ENCODE peak calls at places on chromosomes 7 and 10, in seven cellular contexts. One of them, this sample, is unnamed.

GRCh38 chr7:1267016-1267900 is 34.6 kb downstream of the UNCX start:
- DNase-seq in transverse colon: no peak
- DNase-seq in WERI-Rb-1: no peak
- DNase-seq in GM10248: no peak
- DNase-seq in Calu3: no peak
- DNase-seq in progenitor cell of endocrine pancreas: no peak
- DNase-seq in A549: no peak
- DNase-seq in this sample: no peak

GRCh38 chr10:76397210-76397881 is 965.9 kb downstream of the LRMDA start:
- DNase-seq in A549: no peak
- DNase-seq in WERI-Rb-1: no peak
- DNase-seq in GM10248: no peak
- DNase-seq in progenitor cell of endocrine pancreas: no peak
- DNase-seq in transverse colon: no peak
- DNase-seq in Calu3: no peak
- DNase-seq in this sample: no peak

GRCh38 chr10:34178756-34179155 is 636.3 kb downstream of the PARD3 start:
- DNase-seq in Calu3: no peak
- DNase-seq in GM10248: no peak
- DNase-seq in progenitor cell of endocrine pancreas: no peak
- DNase-seq in A549: no peak
- DNase-seq in transverse colon: no peak
- DNase-seq in WERI-Rb-1: no peak
- DNase-seq in this sample: no peak

GRCh38 chr10:117431160-117431559 is 55.9 kb upstream of the PDZD8 start:
- DNase-seq in WERI-Rb-1: no peak
- DNase-seq in A549: peak; percentile 21
- DNase-seq in transverse colon: no peak
- DNase-seq in GM10248: no peak
- DNase-seq in progenitor cell of endocrine pancreas: no peak
- DNase-seq in Calu3: no peak
- DNase-seq in this sample: no peak

GRCh38 chr7:2131791-2132190 is 101.0 kb downstream of the MAD1L1 start:
- DNase-seq in GM10248: no peak
- DNase-seq in Calu3: no peak
- DNase-seq in WERI-Rb-1: no peak
- DNase-seq in A549: no peak
- DNase-seq in transverse colon: no peak
- DNase-seq in progenitor cell of endocrine pancreas: no peak
- DNase-seq in this sample: no peak

GRCh38 chr7:30900053-30900452 is 11.6 kb upstream of the AQP1 start:
- DNase-seq in transverse colon: no peak
- DNase-seq in Calu3: no peak
- DNase-seq in WERI-Rb-1: no peak
- DNase-seq in progenitor cell of endocrine pancreas: no peak
- DNase-seq in GM10248: no peak
- DNase-seq in A549: no peak
- DNase-seq in this sample: no peak

GRCh38 chr10:90087197-90088007 is 386.0 kb downstream of the KIF20B start:
- DNase-seq in Calu3: peak; percentile 18
- DNase-seq in A549: no peak
- DNase-seq in transverse colon: no peak
- DNase-seq in GM10248: peak; percentile 47
- DNase-seq in progenitor cell of endocrine pancreas: no peak
- DNase-seq in WERI-Rb-1: no peak
- DNase-seq in this sample: no peak

GRCh38 chr7:151851160-151851751 is 25.7 kb downstream of the PRKAG2 start:
- DNase-seq in A549: no peak
- DNase-seq in WERI-Rb-1: no peak
- DNase-seq in Calu3: peak; percentile 60
- DNase-seq in GM10248: no peak
- DNase-seq in transverse colon: no peak
- DNase-seq in progenitor cell of endocrine pancreas: no peak
- DNase-seq in this sample: no peak

DNA sequence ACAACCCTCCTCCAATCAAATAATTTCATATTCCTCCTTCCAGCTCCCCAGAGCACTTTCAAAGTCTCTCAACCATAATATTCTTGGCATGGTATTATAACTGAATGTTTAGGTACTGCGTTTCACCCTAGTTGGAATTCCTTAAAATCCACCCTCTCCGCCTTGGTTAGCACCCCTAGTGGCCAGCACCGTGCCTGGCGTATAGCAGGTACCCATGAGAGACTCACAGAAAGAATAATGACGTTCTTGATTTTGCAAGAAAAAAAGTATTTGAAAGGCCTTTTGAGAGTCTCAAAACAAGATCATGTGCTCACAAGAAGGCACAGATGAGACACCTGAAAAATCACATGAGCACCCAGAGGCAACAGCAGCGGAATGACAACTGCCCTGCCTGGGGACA is 50.8 kb downstream of the GLI3 start:
- DNase-seq in transverse colon: no peak
- DNase-seq in Calu3: peak; percentile 26
- DNase-seq in A549: peak; percentile 6
- DNase-seq in WERI-Rb-1: peak; percentile 17
- DNase-seq in GM10248: no peak
- DNase-seq in progenitor cell of endocrine pancreas: no peak
- DNase-seq in this sample: peak; percentile 41
- TF ChIP-seq CTCF in transverse colon: no peak
- TF ChIP-seq CTCF in Calu3: no peak
- TF ChIP-seq CTCF in A549: no peak
- TF ChIP-seq CTCF in WERI-Rb-1: peak; percentile 51
- TF ChIP-seq CTCF in GM10248: no peak
- TF ChIP-seq CTCF in progenitor cell of endocrine pancreas: peak; percentile 75
- TF ChIP-seq CTCF in this sample: peak; percentile 76

GRCh38 chr10:6786579-6787031 is 206.5 kb upstream of the PRKCQ start:
- DNase-seq in GM10248: no peak
- DNase-seq in A549: peak; percentile 46
- DNase-seq in WERI-Rb-1: no peak
- DNase-seq in transverse colon: no peak
- DNase-seq in Calu3: no peak
- DNase-seq in progenitor cell of endocrine pancreas: no peak
- DNase-seq in this sample: no peak
- TF ChIP-seq CTCF in GM10248: no peak
- TF ChIP-seq CTCF in A549: peak; percentile 83
- TF ChIP-seq CTCF in WERI-Rb-1: no peak
- TF ChIP-seq CTCF in transverse colon: no peak
- TF ChIP-seq CTCF in Calu3: no peak
- TF ChIP-seq CTCF in progenitor cell of endocrine pancreas: peak; percentile 21
- TF ChIP-seq CTCF in this sample: no peak

DNA sequence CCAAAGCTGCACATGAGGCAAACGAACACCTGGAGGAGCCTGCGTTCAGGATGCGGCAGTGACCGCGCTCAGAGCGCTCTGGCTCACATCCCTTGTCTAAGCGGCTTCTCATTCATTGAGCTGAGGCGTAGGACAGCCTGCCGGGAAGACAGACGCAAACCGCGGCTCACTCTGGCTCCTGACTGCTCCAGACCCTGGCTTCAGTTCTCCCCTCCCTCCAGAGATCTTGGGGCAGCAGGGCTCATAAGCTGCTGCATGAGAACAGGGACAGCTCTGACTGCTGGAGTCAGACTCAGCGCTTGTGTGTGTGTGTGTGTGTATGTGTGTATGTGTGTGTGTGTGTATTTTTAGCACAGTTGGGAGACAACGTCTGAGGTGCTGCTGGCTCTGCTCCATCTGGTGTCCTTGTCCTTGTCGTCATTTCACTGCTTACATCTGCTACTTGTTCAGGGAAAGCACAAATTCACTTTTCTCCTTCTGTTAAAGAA is 15.8 kb upstream of the LYZL2 start:
- DNase-seq in GM10248: no peak
- DNase-seq in transverse colon: no peak
- DNase-seq in WERI-Rb-1: peak; percentile 58
- DNase-seq in progenitor cell of endocrine pancreas: no peak
- DNase-seq in A549: no peak
- DNase-seq in Calu3: no peak
- DNase-seq in this sample: no peak
- TF ChIP-seq CTCF in GM10248: no peak
- TF ChIP-seq CTCF in transverse colon: no peak
- TF ChIP-seq CTCF in WERI-Rb-1: no peak
- TF ChIP-seq CTCF in progenitor cell of endocrine pancreas: no peak
- TF ChIP-seq CTCF in A549: no peak
- TF ChIP-seq CTCF in Calu3: no peak
- TF ChIP-seq CTCF in this sample: no peak

GRCh38 chr10:11853468-11853867 is 30.3 kb downstream of the PROSER2 start:
- DNase-seq in Calu3: no peak
- DNase-seq in progenitor cell of endocrine pancreas: no peak
- DNase-seq in transverse colon: no peak
- DNase-seq in GM10248: no peak
- DNase-seq in A549: peak; percentile 42
- DNase-seq in WERI-Rb-1: no peak
- DNase-seq in this sample: no peak
- TF ChIP-seq CTCF in Calu3: no peak
- TF ChIP-seq CTCF in progenitor cell of endocrine pancreas: peak; percentile 25
- TF ChIP-seq CTCF in transverse colon: no peak
- TF ChIP-seq CTCF in GM10248: no peak
- TF ChIP-seq CTCF in A549: no peak
- TF ChIP-seq CTCF in WERI-Rb-1: no peak
- TF ChIP-seq CTCF in this sample: peak; percentile 20

DNA sequence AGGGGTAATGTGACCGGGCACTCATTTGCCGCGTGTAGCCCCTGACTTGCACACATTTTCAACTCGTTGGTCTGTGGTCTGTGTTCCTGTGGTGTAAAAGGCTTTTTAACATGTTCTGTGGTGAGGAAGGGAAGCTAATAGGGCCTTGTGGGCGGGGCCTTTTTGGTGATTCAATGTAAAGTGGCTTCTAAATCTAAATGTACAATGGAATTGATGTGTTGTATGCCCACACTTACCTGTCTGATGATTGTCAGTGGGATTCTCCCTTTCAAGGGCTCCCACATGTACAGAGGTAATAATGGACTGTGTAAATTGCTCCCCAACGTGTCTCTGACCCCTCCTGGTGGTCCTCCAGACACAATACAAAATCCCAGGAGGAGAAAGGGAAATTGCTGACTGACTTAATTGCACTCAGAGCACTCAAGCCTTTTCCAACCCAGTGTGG is 43.1 kb upstream of the GATAD1 start:
- DNase-seq in Calu3: no peak
- DNase-seq in GM10248: no peak
- DNase-seq in transverse colon: no peak
- DNase-seq in progenitor cell of endocrine pancreas: no peak
- DNase-seq in WERI-Rb-1: no peak
- DNase-seq in A549: no peak
- DNase-seq in this sample: no peak
- TF ChIP-seq CTCF in Calu3: no peak
- TF ChIP-seq CTCF in GM10248: no peak
- TF ChIP-seq CTCF in transverse colon: no peak
- TF ChIP-seq CTCF in progenitor cell of endocrine pancreas: no peak
- TF ChIP-seq CTCF in WERI-Rb-1: no peak
- TF ChIP-seq CTCF in A549: no peak
- TF ChIP-seq CTCF in this sample: no peak

GRCh38 chr7:96596120-96596826 is 113.4 kb downstream of the SEM1 start:
- DNase-seq in GM10248: no peak
- DNase-seq in WERI-Rb-1: peak; percentile 27
- DNase-seq in progenitor cell of endocrine pancreas: no peak
- DNase-seq in transverse colon: no peak
- DNase-seq in Calu3: no peak
- DNase-seq in A549: no peak
- DNase-seq in this sample: no peak
- TF ChIP-seq CTCF in GM10248: no peak
- TF ChIP-seq CTCF in WERI-Rb-1: peak; percentile 32
- TF ChIP-seq CTCF in progenitor cell of endocrine pancreas: peak; percentile 30
- TF ChIP-seq CTCF in transverse colon: no peak
- TF ChIP-seq CTCF in Calu3: peak; percentile 23
- TF ChIP-seq CTCF in A549: no peak
- TF ChIP-seq CTCF in this sample: peak; percentile 32

DNA sequence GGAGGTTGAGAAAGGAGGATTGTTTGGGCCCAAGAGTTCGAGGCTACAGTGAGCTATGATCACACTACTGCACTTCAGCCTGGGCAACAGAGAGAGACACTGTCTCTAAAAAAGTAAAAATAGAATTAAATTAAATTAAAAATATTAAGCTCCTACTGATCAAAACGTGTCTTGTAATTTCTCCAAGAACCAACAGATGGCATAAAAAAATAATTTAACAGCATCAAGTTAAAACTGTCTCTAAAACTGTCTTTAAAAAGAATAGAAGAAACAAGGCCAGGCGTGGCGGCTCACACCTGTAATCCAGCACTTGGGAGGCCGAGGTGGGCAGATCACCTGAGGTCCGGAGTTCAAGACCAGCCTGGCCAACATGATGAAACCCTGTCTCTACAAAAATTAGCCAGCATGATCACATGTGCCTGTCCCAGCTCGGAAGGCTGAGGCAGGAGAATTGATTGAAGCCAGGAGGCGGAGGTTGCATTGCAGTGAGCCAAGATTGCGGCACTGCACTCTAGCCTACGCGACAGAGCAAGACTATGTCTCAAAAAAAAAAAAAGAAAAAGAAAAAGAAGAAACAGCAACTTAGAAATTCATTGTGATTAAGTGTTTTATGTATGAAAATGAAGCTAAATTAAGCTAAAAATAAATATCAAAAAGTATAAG is 24.5 kb downstream of the MTPAP start:
- DNase-seq in transverse colon: no peak
- DNase-seq in GM10248: no peak
- DNase-seq in progenitor cell of endocrine pancreas: no peak
- DNase-seq in Calu3: no peak
- DNase-seq in WERI-Rb-1: no peak
- DNase-seq in A549: no peak
- DNase-seq in this sample: no peak
- TF ChIP-seq CTCF in transverse colon: no peak
- TF ChIP-seq CTCF in GM10248: no peak
- TF ChIP-seq CTCF in progenitor cell of endocrine pancreas: no peak
- TF ChIP-seq CTCF in Calu3: no peak
- TF ChIP-seq CTCF in WERI-Rb-1: no peak
- TF ChIP-seq CTCF in A549: no peak
- TF ChIP-seq CTCF in this sample: no peak

DNA sequence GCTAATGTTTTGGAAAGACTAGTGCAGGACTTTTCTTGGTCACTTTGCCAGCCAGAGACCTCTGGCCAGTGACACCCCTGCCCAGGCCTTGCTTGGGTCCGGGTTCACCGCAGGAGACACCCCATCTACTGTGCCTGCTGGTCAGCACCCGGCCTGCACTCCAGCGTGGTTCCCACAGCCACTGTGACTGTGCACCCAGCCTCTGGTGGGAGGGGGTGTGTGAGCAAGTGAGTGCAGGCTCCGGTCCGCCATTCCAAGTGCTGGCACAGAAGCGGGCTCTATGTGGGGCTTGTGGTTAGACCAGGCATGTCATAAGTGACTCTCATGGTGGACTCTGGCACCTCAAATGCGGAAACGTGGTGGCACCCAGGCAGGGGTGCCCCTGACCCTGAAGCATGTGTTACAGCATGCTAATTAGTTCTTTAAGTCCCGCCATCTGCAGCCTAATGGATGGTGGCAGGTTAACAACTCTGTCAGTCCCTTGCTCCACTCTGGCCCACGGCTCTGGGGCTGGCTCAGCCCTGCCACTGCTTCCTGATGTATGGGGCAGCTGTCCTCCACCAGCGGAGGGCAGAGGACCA is 311.9 kb upstream of the HGF start:
- DNase-seq in A549: no peak
- DNase-seq in WERI-Rb-1: no peak
- DNase-seq in Calu3: no peak
- DNase-seq in GM10248: no peak
- DNase-seq in transverse colon: no peak
- DNase-seq in progenitor cell of endocrine pancreas: no peak
- DNase-seq in this sample: no peak
- TF ChIP-seq CTCF in A549: no peak
- TF ChIP-seq CTCF in WERI-Rb-1: no peak
- TF ChIP-seq CTCF in Calu3: no peak
- TF ChIP-seq CTCF in GM10248: no peak
- TF ChIP-seq CTCF in transverse colon: no peak
- TF ChIP-seq CTCF in progenitor cell of endocrine pancreas: no peak
- TF ChIP-seq CTCF in this sample: no peak

GRCh38 chr7:4714161-4714700 is 32.1 kb downstream of the FOXK1 start:
- DNase-seq in progenitor cell of endocrine pancreas: no peak
- DNase-seq in A549: no peak
- DNase-seq in transverse colon: no peak
- DNase-seq in WERI-Rb-1: no peak
- DNase-seq in GM10248: no peak
- DNase-seq in Calu3: no peak
- DNase-seq in this sample: no peak
- TF ChIP-seq CTCF in progenitor cell of endocrine pancreas: no peak
- TF ChIP-seq CTCF in A549: no peak
- TF ChIP-seq CTCF in transverse colon: no peak
- TF ChIP-seq CTCF in WERI-Rb-1: no peak
- TF ChIP-seq CTCF in GM10248: no peak
- TF ChIP-seq CTCF in Calu3: no peak
- TF ChIP-seq CTCF in this sample: no peak